ENCODE peak calls at places on chromosomes 7 and 10, in six cellular contexts. J is heart left ventricle; L is activated CD4-positive, alpha-beta T cell treated with anti-CD3 and anti-CD28 coated beads, Interleukin-2, amount 10 ng/mL, durations not matched to agents 7 days and 5 days; P is neural progenitor cell; N is H54; D is B cell. W is an unnamed sample.

GRCh38 chr7:106372121-106372520 is 87.3 kb upstream of the NAMPT start:
- DNase-seq in J (no peak), L (no peak), P (no peak), N (no peak), D (no peak), W (no peak)

GRCh38 chr10:93505075-93505474 is 8.7 kb downstream of the CEP55 start:
- DNase-seq in J (no peak), L (no peak), P (no peak), N (no peak), D (no peak), W (no peak)

GRCh38 chr7:33452805-33453502 is 323.6 kb downstream of the BBS9 start:
- DNase-seq in J (no peak), L (no peak), P (no peak), N (no peak), D (no peak), W (no peak)

GRCh38 chr10:69684981-69685353 is 54.9 kb downstream of the FAM241B start:
- DNase-seq in J (no peak), L (no peak), P (no peak), N (no peak), D (no peak), W (no peak)

GRCh38 chr10:69335063-69335587 is 56.8 kb downstream of the HK1 start:
- DNase-seq in J (peak), L (no peak), P (no peak), N (no peak), D (no peak), W (no peak)

GRCh38 chr10:32077896-32078295 is 21.7 kb upstream of the KIF5B start:
- DNase-seq in J (peak), L (no peak), P (no peak), N (peak), D (no peak), W (no peak)

GRCh38 chr7:132472463-132473120 is 103.7 kb downstream of the PLXNA4 start:
- DNase-seq in J (peak), L (no peak), P (no peak), N (peak), D (no peak), W (no peak)

GRCh38 chr10:77872151-77872946 is 54.2 kb downstream of the DLG5 start:
- DNase-seq in J (no peak), L (no peak), P (no peak), N (no peak), D (peak), W (no peak)

GRCh38 chr10:53102424-53102823 is 329.8 kb upstream of the MBL2 start:
- DNase-seq in J (no peak), L (no peak), P (no peak), N (no peak), D (no peak), W (no peak)

GRCh38 chr7:11492307-11492706 is 339.7 kb downstream of the THSD7A start:
- DNase-seq in J (no peak), L (no peak), P (no peak), N (no peak), D (no peak), W (no peak)

GRCh38 chr7:47801423-47801822 is 146.8 kb downstream of the PKD1L1 start:
- DNase-seq in J (no peak), L (no peak), P (no peak), N (no peak), D (no peak), W (no peak)

GRCh38 chr10:22712246-22712958 is 2.0 kb downstream of the PIP4K2A start:
- DNase-seq in J (no peak), L (no peak), P (no peak), N (no peak), D (no peak), W (no peak)

GRCh38 chr10:29033311-29033940 is 255.4 kb upstream of the LYZL1 start:
- DNase-seq in J (no peak), L (no peak), P (no peak), N (no peak), D (no peak), W (no peak)

GRCh38 chr10:51510231-51510630 is 189.2 kb downstream of the CSTF2T start:
- DNase-seq in J (no peak), L (no peak), P (no peak), N (no peak), D (no peak), W (no peak)

GRCh38 chr10:3133948-3134347 is 38.6 kb downstream of the PITRM1 start:
- DNase-seq in J (no peak), L (no peak), P (no peak), N (no peak), D (no peak), W (no peak)

GRCh38 chr7:6446977-6447588 is 671 bp downstream of the DAGLB start:
- DNase-seq in J (peak), L (peak), P (peak), N (no peak), D (peak), W (peak)

GRCh38 chr7:41185851-41186250 is 517.0 kb downstream of the INHBA start:
- DNase-seq in J (no peak), L (no peak), P (no peak), N (no peak), D (no peak), W (no peak)

GRCh38 chr7:1224093-1224702 is 8.5 kb upstream of the UNCX start:
- DNase-seq in J (no peak), L (no peak), P (peak), N (no peak), D (no peak), W (no peak)

GRCh38 chr10:111338798-111339197 is 262.0 kb downstream of the ADRA2A start:
- DNase-seq in J (no peak), L (no peak), P (no peak), N (no peak), D (no peak), W (no peak)

GRCh38 chr7:151754142-151754590 is 122.7 kb downstream of the PRKAG2 start:
- DNase-seq in J (peak), L (no peak), P (peak), N (peak), D (no peak), W (no peak)

GRCh38 chr7:20954711-20955641 is 168.3 kb upstream of the SP8 start:
- DNase-seq in J (no peak), L (no peak), P (no peak), N (no peak), D (no peak), W (no peak)

GRCh38 chr10:118430190-118430589 is 88.1 kb upstream of the FAM204A start:
- DNase-seq in J (no peak), L (no peak), P (no peak), N (no peak), D (no peak), W (no peak)

W was measured in Jurkat, Clone E6-1.